ENCODE peak calls at places on chromosomes 16 and 17, in nine cellular contexts. F is aorta; R is dermis microvascular lymphatic vessel endothelial cell; G is NCI-H1436; Y is effector memory CD4-positive, alpha-beta T cell; Q is stimulated activated CD8-positive, alpha-beta memory T cell treated with anti-CD3 and anti-CD28 coated beads, Interleukin-7, amount 100 ng/mL, for 24 hours; A is astrocyte of the cerebellum; E is NCI-H82; B is amniotic stem cell. D is an unnamed sample.

GRCh38 chr16:19067349-19068236 is at the start of gene COQ7:
- DNase-seq in F (peak; percentile 99), R (peak; percentile 100), G (peak; percentile 99), Y (peak; percentile 97), Q (peak; percentile 97), A (peak; percentile 100), E (peak; percentile 100), B (peak; percentile 98), D (peak; percentile 99)

GRCh38 chr17:82349287-82349701 is 9.8 kb upstream of the TEX19 start:
- DNase-seq in F (no peak), R (no peak), G (no peak), Y (no peak), Q (no peak), A (no peak), E (no peak), B (no peak), D (no peak)

GRCh38 chr16:11848842-11849241 is 2.5 kb downstream of the RSL1D1 start:
- DNase-seq in F (no peak), R (no peak), G (no peak), Y (no peak), Q (no peak), A (no peak), E (no peak), B (no peak), D (no peak)

GRCh38 chr17:44901323-44901965 is 2.2 kb upstream of the EFTUD2 start:
- DNase-seq in F (no peak), R (peak; percentile 88), G (no peak), Y (no peak), Q (no peak), A (no peak), E (peak; percentile 17), B (peak; percentile 53), D (peak; percentile 7)

GRCh38 chr17:29584452-29585079 is 4.9 kb downstream of the GIT1 start:
- DNase-seq in F (no peak), R (peak; percentile 23), G (no peak), Y (no peak), Q (no peak), A (no peak), E (no peak), B (no peak), D (no peak)

GRCh38 chr16:53022374-53022773 is 30.3 kb downstream of the CHD9NB start:
- DNase-seq in F (no peak), R (peak; percentile 56), G (peak; percentile 67), Y (no peak), Q (no peak), A (peak; percentile 27), E (peak; percentile 82), B (peak; percentile 33), D (no peak)

GRCh38 chr17:31329221-31329620 is 7.8 kb upstream of the EVI2A start:
- DNase-seq in F (no peak), R (no peak), G (no peak), Y (no peak), Q (no peak), A (no peak), E (no peak), B (no peak), D (no peak)

GRCh38 chr16:72945611-72946010 is 102.3 kb downstream of the ZFHX3 start:
- DNase-seq in F (no peak), R (no peak), G (no peak), Y (no peak), Q (no peak), A (no peak), E (no peak), B (no peak), D (peak; percentile 61)

GRCh38 chr16:56848056-56848936 is 16.7 kb upstream of the SLC12A3 start:
- DNase-seq in F (peak; percentile 80), R (peak; percentile 76), G (no peak), Y (no peak), Q (no peak), A (no peak), E (no peak), B (no peak), D (peak; percentile 67)

GRCh38 chr16:8943001-8943763 is 20.5 kb downstream of the USP7 start:
- DNase-seq in F (no peak), R (no peak), G (peak; percentile 25), Y (no peak), Q (no peak), A (no peak), E (peak; percentile 76), B (no peak), D (no peak)

GRCh38 chr17:38369124-38369886 is 17.7 kb downstream of the SOCS7 start:
- DNase-seq in F (no peak), R (no peak), G (no peak), Y (no peak), Q (no peak), A (no peak), E (no peak), B (no peak), D (no peak)

GRCh38 chr17:9925457-9925856 is 20.4 kb upstream of the RCVRN start:
- DNase-seq in F (no peak), R (no peak), G (no peak), Y (no peak), Q (no peak), A (no peak), E (no peak), B (no peak), D (no peak)

GRCh38 chr16:2529961-2530628 is 1.1 kb downstream of the CEMP1 start:
- DNase-seq in F (peak; percentile 55), R (no peak), G (no peak), Y (no peak), Q (no peak), A (no peak), E (no peak), B (no peak), D (no peak)

GRCh38 chr17:79803997-79804855 is 7.3 kb upstream of the CBX8 start:
- DNase-seq in F (no peak), R (no peak), G (no peak), Y (no peak), Q (peak; percentile 48), A (no peak), E (peak; percentile 71), B (no peak), D (no peak)

GRCh38 chr16:27330542-27330941 is 16.8 kb downstream of the IL4R start:
- DNase-seq in F (peak; percentile 89), R (peak; percentile 58), G (no peak), Y (no peak), Q (no peak), A (peak; percentile 97), E (no peak), B (no peak), D (peak; percentile 93)

GRCh38 chr17:68789203-68789962 is 165.8 kb downstream of the ABCA8 start:
- DNase-seq in F (no peak), R (no peak), G (no peak), Y (no peak), Q (no peak), A (no peak), E (no peak), B (no peak), D (no peak)

GRCh38 chr16:71564377-71564967 is 12.4 kb downstream of the TAT start:
- DNase-seq in F (no peak), R (no peak), G (no peak), Y (no peak), Q (no peak), A (no peak), E (no peak), B (peak; percentile 60), D (no peak)

GRCh38 chr17:8900626-8901585 is 33.4 kb upstream of the PIK3R6 start:
- DNase-seq in F (no peak), R (no peak), G (no peak), Y (no peak), Q (no peak), A (no peak), E (no peak), B (no peak), D (no peak)

GRCh38 chr16:89842471-89843408 is 14.5 kb downstream of the SPIRE2 start:
- DNase-seq in F (no peak), R (peak; percentile 85), G (no peak), Y (no peak), Q (no peak), A (peak; percentile 75), E (no peak), B (peak; percentile 50), D (no peak)

GRCh38 chr16:77788196-77789084 is at the start of gene VAT1L:
- DNase-seq in F (peak; percentile 52), R (peak; percentile 53), G (no peak), Y (no peak), Q (no peak), A (no peak), E (peak; percentile 79), B (no peak), D (peak; percentile 69)

GRCh38 chr17:72188801-72189200 is 68.0 kb downstream of the SOX9 start:
- DNase-seq in F (no peak), R (no peak), G (no peak), Y (no peak), Q (no peak), A (no peak), E (no peak), B (no peak), D (no peak)

GRCh38 chr16:81143921-81144471 is 47.8 kb upstream of the GCSH start:
- DNase-seq in F (no peak), R (no peak), G (no peak), Y (no peak), Q (no peak), A (no peak), E (no peak), B (no peak), D (no peak)

GRCh38 chr17:43900183-43900857 is 7.0 kb downstream of the MPP2 start:
- DNase-seq in F (peak; percentile 91), R (peak; percentile 84), G (peak; percentile 92), Y (peak; percentile 69), Q (peak; percentile 69), A (peak; percentile 48), E (peak; percentile 98), B (peak; percentile 52), D (peak; percentile 87)

GRCh38 chr16:19127205-19127604 is 13.4 kb downstream of the ITPRIPL2 start:
- DNase-seq in F (no peak), R (no peak), G (no peak), Y (no peak), Q (no peak), A (no peak), E (no peak), B (no peak), D (no peak)

GRCh38 chr16:194516-194915 is 14.3 kb downstream of the HBQ1 start:
- DNase-seq in F (no peak), R (peak; percentile 55), G (no peak), Y (no peak), Q (no peak), A (no peak), E (no peak), B (no peak), D (no peak)

GRCh38 chr17:47072881-47073280 is 93.8 kb upstream of the RPRML start:
- DNase-seq in F (peak; percentile 68), R (no peak), G (no peak), Y (no peak), Q (no peak), A (peak; percentile 62), E (peak; percentile 71), B (no peak), D (peak; percentile 42)

GRCh38 chr16:59645194-59645593 is 911.1 kb upstream of the GOT2 start:
- DNase-seq in F (no peak), R (no peak), G (no peak), Y (no peak), Q (no peak), A (no peak), E (no peak), B (no peak), D (no peak)

GRCh38 chr17:36743130-36743529 is 141.7 kb downstream of the MRM1 start:
- DNase-seq in F (no peak), R (no peak), G (no peak), Y (no peak), Q (no peak), A (no peak), E (no peak), B (no peak), D (no peak)

GRCh38 chr16:66372078-66372897 is 5.8 kb downstream of the CDH5 start:
- DNase-seq in F (peak; percentile 35), R (no peak), G (no peak), Y (no peak), Q (no peak), A (no peak), E (no peak), B (no peak), D (peak; percentile 59)

GRCh38 chr17:57604771-57605733 is 140.0 kb downstream of the CCDC182 start:
- DNase-seq in F (peak; percentile 75), R (peak; percentile 26), G (peak; percentile 91), Y (no peak), Q (no peak), A (peak; percentile 9), E (peak; percentile 99), B (peak; percentile 13), D (no peak)

D was measured in tibial artery.